ENCODE peak calls at places on chromosomes 12 and 14, in four cellular contexts. A, R, F and I are unnamed samples.

GRCh38 chr12:116656371-116656770 is 81.5 kb downstream of the SPRING1 start:
- DNase-seq in R (no peak), F (no peak), A (no peak), I (no peak)

GRCh38 chr12:107435072-107435471 is 250.5 kb upstream of the PWP1 start:
- DNase-seq in R (no peak), A (no peak), F (no peak), I (no peak)

GRCh38 chr12:93381183-93381975 is 3.7 kb downstream of the NUDT4 start:
- DNase-seq in A (no peak), F (no peak), R (no peak), I (no peak)

GRCh38 chr14:24316597-24316950 is 5.3 kb downstream of the LTB4R start:
- DNase-seq in A (no peak), F (no peak), R (no peak), I (no peak)

GRCh38 chr14:69287096-69287991 is 27.4 kb downstream of the GALNT16 start:
- DNase-seq in F (no peak), R (no peak), A (no peak), I (peak; percentile 53)

GRCh38 chr12:62671321-62671720 is 204.7 kb downstream of the MON2 start:
- DNase-seq in A (no peak), F (no peak), R (no peak), I (no peak)

GRCh38 chr12:30988086-30988485 is 61.5 kb downstream of the TSPAN11 start:
- DNase-seq in F (no peak), R (no peak), A (no peak), I (no peak)

GRCh38 chr12:118151755-118152154 is 15.8 kb downstream of the PEBP1 start:
- DNase-seq in A (no peak), R (no peak), F (no peak), I (no peak)

GRCh38 chr14:26128931-26129674 is 468.7 kb downstream of the NOVA1 start:
- DNase-seq in R (no peak), F (no peak), A (no peak), I (no peak)

GRCh38 chr12:130745921-130746320 is 29.8 kb upstream of the RIMBP2 start:
- DNase-seq in R (no peak), F (no peak), A (no peak), I (no peak)

GRCh38 chr14:92280554-92281262 is 42.3 kb upstream of the SLC24A4 start:
- DNase-seq in A (no peak), F (no peak), R (no peak), I (no peak)

GRCh38 chr14:70700955-70701354 is 59.2 kb downstream of the TTC9 start:
- DNase-seq in A (no peak), R (no peak), F (no peak), I (no peak)

GRCh38 chr14:54712371-54712998 is 145.6 kb downstream of the SAMD4A start:
- DNase-seq in F (no peak), R (no peak), A (no peak), I (no peak)

GRCh38 chr12:53983580-53984572 is 1.1 kb upstream of the HOXC10 start:
- DNase-seq in A (no peak), R (no peak), F (no peak), I (no peak)

GRCh38 chr14:101604935-101605767 is 43.9 kb downstream of the DIO3 start:
- DNase-seq in F (no peak), R (no peak), A (no peak), I (no peak)